ENCODE peak calls at places on chromosomes 7 and 10, in five cellular contexts. One of them, this sample, is unnamed.

GRCh38 chr10:16754765-16755164 is 62.5 kb downstream of the RSU1 start:
- DNase-seq in epithelial cell of proximal tubule: no peak
- DNase-seq in keratinocyte: no peak
- DNase-seq in thoracic aorta: no peak
- DNase-seq in retina: no peak
- DNase-seq in this sample: no peak

GRCh38 chr10:102648889-102649752 is 4.8 kb downstream of the TRIM8 start:
- DNase-seq in epithelial cell of proximal tubule: no peak
- DNase-seq in keratinocyte: no peak
- DNase-seq in thoracic aorta: no peak
- DNase-seq in retina: peak
- DNase-seq in this sample: no peak

GRCh38 chr10:6669269-6669859 is 89.3 kb upstream of the PRKCQ start:
- DNase-seq in epithelial cell of proximal tubule: peak
- DNase-seq in keratinocyte: peak
- DNase-seq in thoracic aorta: no peak
- DNase-seq in retina: peak
- DNase-seq in this sample: no peak

GRCh38 chr10:82162549-82163210 is 287.7 kb downstream of the NRG3 start:
- DNase-seq in epithelial cell of proximal tubule: peak
- DNase-seq in keratinocyte: no peak
- DNase-seq in thoracic aorta: no peak
- DNase-seq in retina: no peak
- DNase-seq in this sample: no peak

GRCh38 chr7:100166317-100166940 is 2.0 kb downstream of the GAL3ST4 start:
- DNase-seq in epithelial cell of proximal tubule: no peak
- DNase-seq in keratinocyte: no peak
- DNase-seq in thoracic aorta: no peak
- DNase-seq in retina: no peak
- DNase-seq in this sample: no peak

GRCh38 chr10:15035385-15036301 is 8.1 kb upstream of the OLAH start:
- DNase-seq in epithelial cell of proximal tubule: no peak
- DNase-seq in keratinocyte: no peak
- DNase-seq in thoracic aorta: no peak
- DNase-seq in retina: no peak
- DNase-seq in this sample: peak

GRCh38 chr10:115093286-115093775 is at the start of gene ATRNL1:
- DNase-seq in epithelial cell of proximal tubule: no peak
- DNase-seq in keratinocyte: no peak
- DNase-seq in thoracic aorta: no peak
- DNase-seq in retina: peak
- DNase-seq in this sample: no peak

GRCh38 chr7:2526659-2527504 is 7.3 kb downstream of the LFNG start:
- DNase-seq in epithelial cell of proximal tubule: no peak
- DNase-seq in keratinocyte: no peak
- DNase-seq in thoracic aorta: no peak
- DNase-seq in retina: no peak
- DNase-seq in this sample: no peak

GRCh38 chr10:110619514-110619913 is 24.6 kb upstream of the RBM20 start:
- DNase-seq in epithelial cell of proximal tubule: no peak
- DNase-seq in keratinocyte: no peak
- DNase-seq in thoracic aorta: no peak
- DNase-seq in retina: no peak
- DNase-seq in this sample: no peak

GRCh38 chr7:155839461-155839860 is 27.2 kb upstream of the SHH start:
- DNase-seq in epithelial cell of proximal tubule: no peak
- DNase-seq in keratinocyte: no peak
- DNase-seq in thoracic aorta: no peak
- DNase-seq in retina: no peak
- DNase-seq in this sample: peak

GRCh38 chr10:102235598-102235920 is 5.8 kb downstream of the PITX3 start:
- DNase-seq in epithelial cell of proximal tubule: no peak
- DNase-seq in keratinocyte: no peak
- DNase-seq in thoracic aorta: no peak
- DNase-seq in retina: no peak
- DNase-seq in this sample: no peak

GRCh38 chr7:70660154-70660818 is 471.7 kb upstream of the GALNT17 start:
- DNase-seq in epithelial cell of proximal tubule: no peak
- DNase-seq in keratinocyte: no peak
- DNase-seq in thoracic aorta: no peak
- DNase-seq in retina: no peak
- DNase-seq in this sample: no peak

GRCh38 chr10:3935141-3935540 is 150.1 kb upstream of the KLF6 start:
- DNase-seq in epithelial cell of proximal tubule: peak
- DNase-seq in keratinocyte: no peak
- DNase-seq in thoracic aorta: no peak
- DNase-seq in retina: no peak
- DNase-seq in this sample: peak

GRCh38 chr7:50856821-50857220 is 74.1 kb upstream of the GRB10 start:
- DNase-seq in epithelial cell of proximal tubule: no peak
- DNase-seq in keratinocyte: no peak
- DNase-seq in thoracic aorta: no peak
- DNase-seq in retina: no peak
- DNase-seq in this sample: no peak

GRCh38 chr10:24034571-24034970 is 174.4 kb upstream of the KIAA1217 start:
- DNase-seq in epithelial cell of proximal tubule: no peak
- DNase-seq in keratinocyte: no peak
- DNase-seq in thoracic aorta: no peak
- DNase-seq in retina: no peak
- DNase-seq in this sample: no peak

This sample was measured in sciatic nerve.